ENCODE peak calls at places on chromosomes 5 and 9, in nine cellular contexts. G, O, Z, M, U, N, B, S and Q are unnamed samples.

GRCh38 chr9:33049680-33050361 is 24.7 kb downstream of the DNAJA1 start:
- DNase-seq in G (no peak), O (no peak), Z (no peak), M (no peak), U (no peak), N (no peak), B (no peak), S (no peak), Q (no peak)

GRCh38 chr5:68315679-68316271 is 100.2 kb downstream of the PIK3R1 start:
- DNase-seq in G (no peak), O (no peak), Z (no peak), M (peak; percentile 49), U (no peak), N (no peak), B (peak; percentile 40), S (no peak), Q (no peak)

GRCh38 chr5:79464695-79465332 is 49.1 kb downstream of the HOMER1 start:
- DNase-seq in G (peak; percentile 21), O (no peak), Z (no peak), M (no peak), U (peak; percentile 45), N (peak; percentile 57), B (peak; percentile 26), S (peak; percentile 31), Q (peak; percentile 11)

GRCh38 chr5:174951151-174951780 is 226.9 kb downstream of the MSX2 start:
- DNase-seq in G (peak; percentile 81), O (peak; percentile 6), Z (peak; percentile 78), M (peak; percentile 68), U (peak; percentile 76), N (peak; percentile 90), B (peak; percentile 67), S (peak; percentile 89), Q (peak; percentile 32)

GRCh38 chr5:51230336-51230735 is 152.9 kb upstream of the ISL1 start:
- DNase-seq in G (no peak), O (no peak), Z (no peak), M (no peak), U (no peak), N (no peak), B (no peak), S (no peak), Q (no peak)

GRCh38 chr5:95216136-95216955 is 68.5 kb downstream of the MCTP1 start:
- DNase-seq in G (no peak), O (peak; percentile 40), Z (no peak), M (no peak), U (peak; percentile 5), N (no peak), B (no peak), S (peak; percentile 67), Q (no peak)

GRCh38 chr9:6564370-6564769 is 81.2 kb downstream of the GLDC start:
- DNase-seq in G (no peak), O (no peak), Z (no peak), M (no peak), U (peak; percentile 32), N (no peak), B (no peak), S (peak; percentile 61), Q (peak; percentile 33)

GRCh38 chr9:86946712-86947145 is 577 bp downstream of the GAS1 start:
- DNase-seq in G (peak; percentile 53), O (peak; percentile 20), Z (no peak), M (peak; percentile 35), U (peak; percentile 50), N (no peak), B (peak; percentile 37), S (peak; percentile 51), Q (no peak)

GRCh38 chr5:121296357-121296756 is 555.3 kb upstream of the FTMT start:
- DNase-seq in G (no peak), O (no peak), Z (no peak), M (no peak), U (no peak), N (no peak), B (no peak), S (no peak), Q (no peak)